ENCODE peak calls at places on chromosomes 7 and 10, in seven cellular contexts. I, L, T, H, S, E and Q are unnamed samples.

GRCh38 chr10:1654811-1655356 is 82.4 kb downstream of the ADARB2 start:
- DNase-seq in I (peak; percentile 54), L (no peak), T (no peak), H (no peak), S (no peak), E (no peak), Q (no peak)

GRCh38 chr7:50869108-50869716 is 86.5 kb upstream of the GRB10 start:
- DNase-seq in I (no peak), L (no peak), T (peak; percentile 65), H (no peak), S (peak; percentile 78), E (no peak), Q (peak; percentile 10)

GRCh38 chr7:158283016-158283974 is 304.3 kb downstream of the PTPRN2 start:
- DNase-seq in I (peak; percentile 26), L (no peak), T (peak; percentile 11), H (no peak), S (no peak), E (no peak), Q (no peak)

GRCh38 chr7:158924956-158925355 is 68.6 kb downstream of the DYNC2I1 start:
- DNase-seq in I (no peak), L (no peak), T (no peak), H (no peak), S (no peak), E (no peak), Q (no peak)

GRCh38 chr7:44306608-44307007 is 18.8 kb downstream of the CAMK2B start:
- DNase-seq in I (peak; percentile 33), L (no peak), T (no peak), H (no peak), S (no peak), E (no peak), Q (no peak)

GRCh38 chr10:122954731-122955050 is 664 bp upstream of the C10orf88 start:
- DNase-seq in I (no peak), L (peak; percentile 19), T (no peak), H (no peak), S (no peak), E (no peak), Q (no peak)

GRCh38 chr7:107953924-107954303 is 49.0 kb downstream of the LAMB1 start:
- DNase-seq in I (no peak), L (no peak), T (no peak), H (no peak), S (no peak), E (no peak), Q (no peak)

GRCh38 chr10:61100882-61101281 is 156.9 kb upstream of the RHOBTB1 start:
- DNase-seq in I (no peak), L (no peak), T (no peak), H (no peak), S (no peak), E (no peak), Q (no peak)

GRCh38 chr7:78905449-78905848 is 548.0 kb downstream of the MAGI2 start:
- DNase-seq in I (no peak), L (no peak), T (no peak), H (no peak), S (no peak), E (no peak), Q (no peak)

GRCh38 chr7:30659312-30659711 is 22.9 kb downstream of the CRHR2 start:
- DNase-seq in I (no peak), L (no peak), T (no peak), H (no peak), S (no peak), E (peak; percentile 9), Q (no peak)

GRCh38 chr10:6050801-6051445 is 11.2 kb downstream of the IL2RA start:
- DNase-seq in I (peak; percentile 62), L (peak; percentile 85), T (peak; percentile 69), H (no peak), S (peak; percentile 30), E (peak; percentile 62), Q (peak; percentile 11)

GRCh38 chr7:17041324-17041723 is 159.5 kb upstream of the AGR3 start:
- DNase-seq in I (no peak), L (no peak), T (no peak), H (no peak), S (peak; percentile 37), E (no peak), Q (no peak)

DNA sequence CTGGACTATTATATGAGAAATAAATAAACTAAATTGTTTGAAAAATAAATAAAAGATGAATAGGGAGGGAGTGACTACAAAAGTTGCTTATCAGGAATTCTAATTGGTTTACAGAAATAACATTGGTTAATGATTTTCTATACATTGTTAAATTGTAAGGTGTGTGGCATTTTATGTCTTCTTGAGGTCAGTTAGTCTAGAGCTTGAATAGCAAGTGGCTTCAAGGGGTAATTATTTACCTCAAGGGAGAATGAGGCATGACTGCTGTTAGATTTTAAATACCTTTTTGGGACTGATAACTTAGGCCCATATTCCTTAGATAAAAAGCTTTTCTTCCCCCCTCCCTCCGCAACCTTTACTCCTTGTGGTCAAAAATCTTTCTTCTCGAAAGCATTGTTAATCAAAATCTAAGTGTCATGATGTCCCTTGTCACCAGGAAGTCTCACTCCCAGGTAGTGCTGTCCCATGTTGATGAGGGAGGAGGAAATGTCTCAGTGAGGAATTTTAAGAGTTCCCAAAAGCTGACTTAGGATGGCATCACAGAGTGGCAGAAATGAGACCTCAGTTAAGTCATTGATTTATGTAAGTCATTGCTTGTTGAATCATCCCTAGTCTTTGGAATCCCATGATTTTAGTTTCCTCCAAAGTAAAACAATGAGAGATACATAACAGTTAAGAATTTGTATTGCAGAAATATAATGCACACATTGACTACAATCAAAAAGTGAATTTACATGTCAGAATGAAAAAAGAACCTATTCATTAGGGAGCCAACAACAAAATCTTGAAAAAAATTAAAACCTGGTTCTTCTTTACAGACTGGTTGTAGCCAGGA is 71.5 kb downstream of the MAPK8 start:
- DNase-seq in I (no peak), L (no peak), T (no peak), H (no peak), S (no peak), E (no peak), Q (no peak)
- H3K27ac ChIP-seq in I (no peak overlapping the region), L (no peak overlapping the region), T (no peak overlapping the region), H (no peak overlapping the region), S (no peak overlapping the region), E (no peak overlapping the region), Q (no peak overlapping the region)

DNA sequence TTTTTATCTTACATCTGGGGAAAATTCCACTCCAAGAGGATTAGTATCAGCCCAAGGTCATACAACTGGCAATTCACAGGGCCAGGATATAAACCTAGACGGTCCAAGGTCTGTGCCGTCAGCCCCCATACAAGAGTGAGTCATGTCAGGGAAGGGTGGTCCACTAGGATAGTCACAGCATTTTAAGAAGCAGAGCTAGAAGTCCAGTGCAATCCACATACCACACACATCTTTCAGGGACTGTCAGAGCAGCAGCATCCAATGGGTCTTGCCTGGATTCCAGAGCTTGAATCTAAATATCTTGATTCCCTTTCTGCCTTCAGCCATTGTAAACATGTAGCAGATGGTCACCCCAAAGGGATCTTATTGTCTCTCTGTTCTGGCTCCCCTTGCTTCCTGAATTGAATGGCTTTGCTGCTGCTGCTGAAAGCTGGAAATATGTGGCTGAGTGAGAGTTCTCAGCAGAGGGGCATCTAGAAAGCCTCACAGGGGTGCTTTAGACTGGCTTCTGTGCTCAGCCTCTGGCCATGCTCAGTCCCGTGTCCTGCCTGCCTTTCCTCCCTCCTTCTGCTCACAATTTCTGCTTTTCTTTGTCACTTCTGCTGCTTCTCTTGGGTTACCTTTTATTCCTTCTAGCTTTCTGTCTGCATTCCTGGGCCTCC is 9.9 kb upstream of the OR6V1 start:
- DNase-seq in I (peak; percentile 72), L (no peak), T (no peak), H (no peak), S (no peak), E (no peak), Q (no peak)
- H3K27ac ChIP-seq in I (peak overlapping the region; percentile 62), L (no peak overlapping the region), T (no peak overlapping the region), H (no peak overlapping the region), S (no peak overlapping the region), E (no peak overlapping the region), Q (no peak overlapping the region)

GRCh38 chr10:585502-585901 is 104.0 kb downstream of the DIP2C start:
- DNase-seq in I (peak; percentile 70), L (no peak), T (no peak), H (no peak), S (no peak), E (no peak), Q (no peak)
- H3K27ac ChIP-seq in I (no peak overlapping the region), L (no peak overlapping the region), T (no peak overlapping the region), H (no peak overlapping the region), S (no peak overlapping the region), E (no peak overlapping the region), Q (no peak overlapping the region)

GRCh38 chr10:7410306-7410799 is 481 bp downstream of the SFMBT2 start:
- DNase-seq in I (peak; percentile 81), L (no peak), T (no peak), H (peak; percentile 67), S (peak; percentile 10), E (peak; percentile 62), Q (no peak)

GRCh38 chr10:7409732-7410168 is 1.1 kb downstream of the SFMBT2 start:
- DNase-seq in I (peak; percentile 58), L (peak; percentile 20), T (no peak), H (no peak), S (peak; percentile 10), E (no peak), Q (peak; percentile 54)

GRCh38 chr10:7412482-7413251 is 1.8 kb upstream of the SFMBT2 start:
- DNase-seq in I (peak; percentile 89), L (no peak), T (no peak), H (peak; percentile 71), S (no peak), E (peak; percentile 64), Q (peak; percentile 76)

GRCh38 chr10:7411671-7412481 is 1.0 kb upstream of the SFMBT2 start:
- DNase-seq in I (no peak), L (no peak), T (no peak), H (no peak), S (no peak), E (no peak), Q (no peak)

DNA sequence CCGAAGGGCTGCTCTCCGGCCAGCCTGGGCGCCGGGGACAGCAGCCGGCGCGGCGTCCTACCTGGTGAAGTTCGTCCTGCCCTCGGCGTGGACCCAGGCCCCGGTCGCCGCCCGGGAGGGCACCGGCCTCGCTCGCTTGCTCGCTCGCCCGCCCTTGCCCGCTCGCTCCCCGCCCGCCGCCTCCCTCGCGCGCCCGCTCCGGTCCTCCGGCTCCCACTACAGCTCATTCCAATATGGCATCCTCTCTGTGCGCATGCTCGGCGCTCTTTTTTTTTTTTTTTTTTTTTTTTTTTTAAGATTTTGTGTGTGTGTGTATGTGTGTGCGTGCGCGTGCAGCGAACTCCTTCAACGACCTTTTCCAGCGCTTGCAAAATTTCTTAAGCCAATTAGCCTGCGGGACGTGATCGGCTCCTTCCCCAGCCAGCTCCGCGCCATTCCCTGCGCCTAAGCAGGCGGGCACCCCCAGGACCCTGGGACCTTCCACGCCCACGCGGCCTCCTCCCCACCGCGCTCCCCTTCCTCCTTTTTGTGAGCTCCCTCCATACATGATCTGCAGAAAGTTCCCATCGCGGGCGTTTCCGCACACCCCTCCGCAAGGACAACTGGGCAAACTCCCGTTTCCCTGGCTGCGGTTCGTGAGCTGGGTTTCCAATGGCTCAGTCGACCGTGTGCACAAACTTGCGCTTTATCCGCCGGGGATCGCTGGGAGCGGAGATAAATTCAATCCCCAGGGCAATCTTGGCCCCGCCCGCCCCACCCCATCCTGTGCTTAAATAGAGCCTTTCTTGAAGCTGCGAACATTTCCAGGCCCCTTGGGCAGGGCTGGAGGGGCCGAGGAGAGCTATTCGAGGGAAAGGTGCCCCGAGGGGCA is at the start of gene SFMBT2:
- DNase-seq in I (peak; percentile 88), L (peak; percentile 58), T (peak; percentile 50), H (peak; percentile 78), S (peak; percentile 74), E (peak; percentile 77), Q (peak; percentile 56)
- H3K27ac ChIP-seq in I (no peak within 1 kb of the TSS), L (peak within 1 kb of the TSS; percentile 74), T (peak within 1 kb of the TSS; percentile 25), H (no peak within 1 kb of the TSS), S (peak within 1 kb of the TSS; percentile 74), E (no peak within 1 kb of the TSS), Q (peak within 1 kb of the TSS; percentile 79)